ENCODE peak calls at places on chromosomes 11 and 22, in six cellular contexts. C is stomach, T is right atrium auricular region, J is suprapubic skin, N is Caco-2, H is choroid plexus epithelial cell. Y is an unnamed sample.
A peak's percentile ranks its signal among the peaks of the same experiment; 100 is the strongest.

GRCh38 chr11:3659595-3660515 is 11.3 kb downstream of the CHRNA10 start:
- DNase-seq in C (peak; percentile 41), T (no peak), J (peak; percentile 60), N (no peak), H (no peak), Y (no peak)

GRCh38 chr11:39628311-39628710 is 1831.1 kb downstream of the LRRC4C start:
- DNase-seq in C (no peak), T (no peak), J (no peak), N (no peak), H (no peak), Y (no peak)

GRCh38 chr11:118295834-118296454 is 8.6 kb upstream of the CD3E start:
- DNase-seq in C (peak; percentile 55), T (no peak), J (no peak), N (peak; percentile 63), H (peak; percentile 58), Y (no peak)

GRCh38 chr11:29293825-29294224 is 723.0 kb downstream of the KCNA4 start:
- DNase-seq in C (no peak), T (no peak), J (no peak), N (no peak), H (peak; percentile 93), Y (no peak)

GRCh38 chr11:69939551-69940245 is 120.5 kb upstream of the FGF3 start:
- DNase-seq in C (peak; percentile 42), T (peak; percentile 81), J (no peak), N (peak; percentile 73), H (peak; percentile 52), Y (no peak)

GRCh38 chr11:56988614-56989013 is at the start of gene OR5AK2:
- DNase-seq in C (no peak), T (no peak), J (no peak), N (no peak), H (no peak), Y (no peak)

GRCh38 chr11:44782478-44782877 is 55.7 kb downstream of the TSPAN18 start:
- DNase-seq in C (no peak), T (no peak), J (no peak), N (no peak), H (no peak), Y (no peak)

GRCh38 chr11:117199061-117199915 is at the start of gene TAGLN:
- DNase-seq in C (peak; percentile 47), T (peak; percentile 97), J (no peak), N (peak; percentile 89), H (peak; percentile 95), Y (no peak)

GRCh38 chr11:128341280-128341679 is 246.1 kb downstream of the ETS1 start:
- DNase-seq in C (no peak), T (no peak), J (no peak), N (no peak), H (peak; percentile 56), Y (no peak)

GRCh38 chr11:721913-722811 is 16.1 kb downstream of the EPS8L2 start:
- DNase-seq in C (no peak), T (no peak), J (no peak), N (no peak), H (no peak), Y (peak; percentile 70)

GRCh38 chr11:844693-845644 is 2.3 kb downstream of the TSPAN4 start:
- DNase-seq in C (peak; percentile 77), T (peak; percentile 95), J (peak; percentile 96), N (no peak), H (peak; percentile 95), Y (no peak)

GRCh38 chr11:35250192-35250591 is 111.2 kb downstream of the CD44 start:
- DNase-seq in C (no peak), T (no peak), J (no peak), N (no peak), H (no peak), Y (no peak)

GRCh38 chr11:33005175-33005574 is 10.5 kb upstream of the DEPDC7 start:
- DNase-seq in C (no peak), T (no peak), J (no peak), N (no peak), H (no peak), Y (no peak)

GRCh38 chr22:49270595-49271368 is 556.9 kb downstream of the BRD1 start:
- DNase-seq in C (peak; percentile 21), T (no peak), J (peak; percentile 56), N (no peak), H (no peak), Y (peak; percentile 62)

GRCh38 chr11:27976262-27976661 is 131.7 kb downstream of the KIF18A start:
- DNase-seq in C (no peak), T (no peak), J (no peak), N (no peak), H (no peak), Y (no peak)

GRCh38 chr11:60871378-60872061 is 4.2 kb downstream of the ZP1 start:
- DNase-seq in C (peak; percentile 16), T (no peak), J (peak; percentile 44), N (no peak), H (peak; percentile 77), Y (no peak)

GRCh38 chr22:19576460-19577421 is 52.5 kb upstream of the CLDN5 start:
- DNase-seq in C (no peak), T (no peak), J (no peak), N (no peak), H (peak; percentile 70), Y (no peak)

GRCh38 chr11:124584681-124585372 is 15.0 kb downstream of the OR8A1 start:
- DNase-seq in C (no peak), T (no peak), J (no peak), N (no peak), H (no peak), Y (no peak)

GRCh38 chr22:44344407-44344806 is 31.7 kb upstream of the SHISAL1 start:
- DNase-seq in C (no peak), T (no peak), J (no peak), N (no peak), H (no peak), Y (no peak)

GRCh38 chr11:6666302-6667183 is 10.9 kb upstream of the DCHS1 start:
- DNase-seq in C (no peak), T (no peak), J (no peak), N (no peak), H (no peak), Y (no peak)

GRCh38 chr11:13160302-13160701 is 117.3 kb upstream of the BMAL1 start:
- DNase-seq in C (no peak), T (no peak), J (no peak), N (no peak), H (no peak), Y (no peak)

GRCh38 chr11:97732011-97732632 is 1288.6 kb upstream of the CNTN5 start:
- DNase-seq in C (no peak), T (no peak), J (no peak), N (peak; percentile 65), H (no peak), Y (no peak)

GRCh38 chr11:7353100-7353499 is 101.4 kb downstream of the SYT9 start:
- DNase-seq in C (no peak), T (no peak), J (no peak), N (peak; percentile 39), H (peak; percentile 46), Y (no peak)

GRCh38 chr22:23164091-23164490 is 16.2 kb upstream of the BCR start:
- DNase-seq in C (no peak), T (no peak), J (no peak), N (no peak), H (no peak), Y (no peak)

GRCh38 chr22:17120711-17121234 is 387 bp downstream of the TMEM121B start:
- DNase-seq in C (no peak), T (no peak), J (no peak), N (no peak), H (no peak), Y (no peak)

GRCh38 chr11:75342966-75343870 is 8.2 kb downstream of the ARRB1 start:
- DNase-seq in C (peak; percentile 86), T (no peak), J (no peak), N (peak; percentile 95), H (no peak), Y (no peak)

GRCh38 chr11:94212898-94213297 is 84.3 kb downstream of the PANX1 start:
- DNase-seq in C (no peak), T (no peak), J (no peak), N (no peak), H (no peak), Y (no peak)

GRCh38 chr11:62217191-62217748 is 8.8 kb downstream of the SCGB2A1 start:
- DNase-seq in C (no peak), T (no peak), J (no peak), N (no peak), H (peak; percentile 43), Y (no peak)
- TF ChIP-seq CTCF in C (no peak), T (no peak), J (no peak), N (peak; percentile 63), H (peak; percentile 66), Y (peak; percentile 60)

GRCh38 chr11:36394056-36394455 is 98.0 kb downstream of the PRR5L start:
- DNase-seq in C (no peak), T (no peak), J (no peak), N (no peak), H (no peak), Y (no peak)

GRCh38 chr11:36389811-36390210 is 93.7 kb downstream of the PRR5L start:
- DNase-seq in C (no peak), T (no peak), J (no peak), N (no peak), H (no peak), Y (no peak)

GRCh38 chr11:36388086-36388485 is 92.0 kb downstream of the PRR5L start:
- DNase-seq in C (no peak), T (no peak), J (no peak), N (no peak), H (no peak), Y (no peak)

GRCh38 chr11:36389006-36389405 is 92.9 kb downstream of the PRR5L start:
- DNase-seq in C (no peak), T (no peak), J (no peak), N (no peak), H (no peak), Y (no peak)

GRCh38 chr11:36391062-36391461 is 95.0 kb downstream of the PRR5L start:
- DNase-seq in C (no peak), T (no peak), J (no peak), N (no peak), H (no peak), Y (no peak)
- TF ChIP-seq CTCF in C (no peak), T (no peak), J (no peak), N (no peak), H (no peak), Y (peak; percentile 35)

GRCh38 chr11:79414644-79415317 is 26.0 kb downstream of the TENM4 start:
- DNase-seq in C (no peak), T (no peak), J (no peak), N (no peak), H (peak; percentile 70), Y (no peak)

GRCh38 chr11:79415912-79416311 is 24.9 kb downstream of the TENM4 start:
- DNase-seq in C (no peak), T (no peak), J (no peak), N (no peak), H (no peak), Y (no peak)

GRCh38 chr11:79412761-79413160 is 28.1 kb downstream of the TENM4 start:
- DNase-seq in C (no peak), T (no peak), J (no peak), N (no peak), H (no peak), Y (no peak)

GRCh38 chr11:79415411-79415810 is 25.4 kb downstream of the TENM4 start:
- DNase-seq in C (no peak), T (no peak), J (no peak), N (no peak), H (no peak), Y (no peak)

GRCh38 chr11:79413258-79413657 is 27.6 kb downstream of the TENM4 start:
- DNase-seq in C (peak; percentile 42), T (peak; percentile 70), J (peak; percentile 85), N (peak; percentile 57), H (peak; percentile 95), Y (no peak)
- TF ChIP-seq CTCF in C (no peak), T (no peak), J (no peak), N (peak; percentile 3), H (no peak), Y (no peak)

GRCh38 chr22:37221424-37222336 is 9.4 kb upstream of the SSTR3 start:
- DNase-seq in C (no peak), T (no peak), J (no peak), N (no peak), H (no peak), Y (no peak)
- TF ChIP-seq CTCF in C (no peak), T (no peak), J (no peak), N (no peak), H (peak; percentile 19), Y (no peak)

Y was measured in type B pancreatic cell.